ENCODE peak calls at places on chromosomes 12 and 14, in six cellular contexts. H is ovary, N is stomach, D is uterus, A is cardiac muscle cell, M is left ventricle myocardium inferior. G is an unnamed sample.

GRCh38 chr12:80756875-80757274 is 40.2 kb downstream of the MYF5 start:
- DNase-seq in H (no peak), N (no peak), D (no peak), A (peak; percentile 11), M (no peak), G (no peak)

GRCh38 chr14:75543786-75544185 is 21.5 kb downstream of the BATF start:
- DNase-seq in H (no peak), N (no peak), D (no peak), A (no peak), M (no peak), G (no peak)

GRCh38 chr14:69317780-69318179 is 57.8 kb downstream of the GALNT16 start:
- DNase-seq in H (no peak), N (no peak), D (peak; percentile 26), A (no peak), M (no peak), G (no peak)

GRCh38 chr12:132600048-132601032 is 10.0 kb downstream of the LRCOL1 start:
- DNase-seq in H (peak; percentile 84), N (peak; percentile 60), D (peak; percentile 75), A (peak; percentile 79), M (peak; percentile 73), G (peak; percentile 28)

GRCh38 chr14:50544911-50545310 is 12.5 kb upstream of the MAP4K5 start:
- DNase-seq in H (peak; percentile 82), N (peak; percentile 82), D (peak; percentile 21), A (no peak), M (no peak), G (no peak)

GRCh38 chr14:94080606-94081385 is at the start of the genes DDX24 and IFI27L1:
- DNase-seq in H (peak; percentile 99), N (peak; percentile 98), D (peak; percentile 97), A (peak; percentile 96), M (peak; percentile 97), G (peak; percentile 97)

GRCh38 chr12:25935355-25936144 is 22.9 kb upstream of the RASSF8 start:
- DNase-seq in H (no peak), N (no peak), D (no peak), A (peak; percentile 27), M (no peak), G (no peak)

GRCh38 chr14:76827696-76828301 is 1.6 kb downstream of the LRRC74A start:
- DNase-seq in H (peak; percentile 40), N (no peak), D (peak; percentile 36), A (peak; percentile 65), M (peak; percentile 64), G (no peak)

GRCh38 chr14:67562776-67563150 is 29.7 kb downstream of the PLEKHH1 start:
- DNase-seq in H (no peak), N (no peak), D (no peak), A (no peak), M (no peak), G (no peak)

GRCh38 chr12:30792648-30793499 is 38.1 kb upstream of the CAPRIN2 start:
- DNase-seq in H (no peak), N (no peak), D (no peak), A (peak; percentile 63), M (no peak), G (no peak)

GRCh38 chr12:98483621-98484455 is 31.6 kb upstream of the TMPO start:
- DNase-seq in H (no peak), N (no peak), D (no peak), A (peak; percentile 52), M (no peak), G (no peak)

GRCh38 chr14:50082308-50082742 is 34.0 kb downstream of the VCPKMT start:
- DNase-seq in H (no peak), N (no peak), D (no peak), A (no peak), M (no peak), G (peak; percentile 69)

GRCh38 chr12:5333096-5333495 is 98.8 kb upstream of the NTF3 start:
- DNase-seq in H (no peak), N (no peak), D (no peak), A (no peak), M (no peak), G (no peak)

GRCh38 chr12:80580254-80580653 is 127.2 kb upstream of the MYF6 start:
- DNase-seq in H (no peak), N (no peak), D (no peak), A (peak; percentile 77), M (no peak), G (no peak)

GRCh38 chr12:95551913-95552516 is 739 bp upstream of the USP44 start:
- DNase-seq in H (no peak), N (no peak), D (no peak), A (no peak), M (no peak), G (no peak)

GRCh38 chr12:113196996-113197395 is 11.5 kb downstream of the RITA1 start:
- DNase-seq in H (peak; percentile 75), N (peak; percentile 73), D (peak; percentile 73), A (peak; percentile 88), M (peak; percentile 58), G (peak; percentile 58)

GRCh38 chr12:45219621-45220020 is 3.7 kb downstream of the ANO6 start:
- DNase-seq in H (no peak), N (no peak), D (no peak), A (no peak), M (no peak), G (no peak)

GRCh38 chr12:2273288-2273687 is 220.5 kb downstream of the CACNA1C start:
- DNase-seq in H (no peak), N (no peak), D (peak; percentile 63), A (peak; percentile 54), M (no peak), G (no peak)

GRCh38 chr12:129704232-129704830 is 199.5 kb downstream of the TMEM132D start:
- DNase-seq in H (no peak), N (no peak), D (no peak), A (no peak), M (no peak), G (no peak)

GRCh38 chr14:48568252-48568651 is 892.8 kb upstream of the MDGA2 start:
- DNase-seq in H (no peak), N (no peak), D (no peak), A (no peak), M (no peak), G (no peak)

GRCh38 chr14:74826574-74826973 is 49.4 kb downstream of the PROX2 start:
- DNase-seq in H (no peak), N (no peak), D (no peak), A (no peak), M (no peak), G (no peak)

GRCh38 chr12:42846782-42847181 is 257.2 kb upstream of the PRICKLE1 start:
- DNase-seq in H (no peak), N (no peak), D (no peak), A (peak; percentile 60), M (no peak), G (no peak)

GRCh38 chr14:73789996-73790581 is 61.5 kb upstream of the PTGR2 start:
- DNase-seq in H (peak; percentile 76), N (no peak), D (peak; percentile 80), A (peak; percentile 95), M (peak; percentile 63), G (no peak)

GRCh38 chr14:99603965-99604765 is at the start of gene CCDC85C:
- DNase-seq in H (peak; percentile 98), N (peak; percentile 97), D (peak; percentile 96), A (peak; percentile 98), M (peak; percentile 94), G (peak; percentile 95)

GRCh38 chr14:99604766-99605298 is 825 bp upstream of the CCDC85C start:
- DNase-seq in H (peak; percentile 63), N (no peak), D (peak; percentile 35), A (peak; percentile 43), M (no peak), G (peak; percentile 51)

GRCh38 chr14:99603471-99603933 is 505 bp downstream of the CCDC85C start:
- DNase-seq in H (peak; percentile 71), N (no peak), D (peak; percentile 48), A (peak; percentile 42), M (no peak), G (peak; percentile 62)

GRCh38 chr14:99606359-99606758 is 2.4 kb upstream of the CCDC85C start:
- DNase-seq in H (no peak), N (no peak), D (no peak), A (no peak), M (no peak), G (no peak)

GRCh38 chr14:99605299-99605961 is 1.4 kb upstream of the CCDC85C start:
- DNase-seq in H (peak; percentile 72), N (peak; percentile 74), D (peak; percentile 64), A (peak; percentile 62), M (peak; percentile 59), G (peak; percentile 75)
- H3K27ac ChIP-seq in H (peak overlapping the region; percentile 77), N (peak overlapping the region; percentile 91), D (peak overlapping the region; percentile 89), A (peak overlapping the region; percentile 93), M (peak overlapping the region; percentile 93), G (peak overlapping the region; percentile 76)

GRCh38 chr14:105059917-105060565 is 5.2 kb downstream of the GPR132 start:
- DNase-seq in H (no peak), N (no peak), D (no peak), A (no peak), M (no peak), G (no peak)
- H3K4me3 ChIP-seq in H (no peak overlapping the region), N (no peak overlapping the region), D (no peak overlapping the region), A (no peak overlapping the region), M (peak overlapping the region; percentile 51), G (peak overlapping the region; percentile 13)

DNA sequence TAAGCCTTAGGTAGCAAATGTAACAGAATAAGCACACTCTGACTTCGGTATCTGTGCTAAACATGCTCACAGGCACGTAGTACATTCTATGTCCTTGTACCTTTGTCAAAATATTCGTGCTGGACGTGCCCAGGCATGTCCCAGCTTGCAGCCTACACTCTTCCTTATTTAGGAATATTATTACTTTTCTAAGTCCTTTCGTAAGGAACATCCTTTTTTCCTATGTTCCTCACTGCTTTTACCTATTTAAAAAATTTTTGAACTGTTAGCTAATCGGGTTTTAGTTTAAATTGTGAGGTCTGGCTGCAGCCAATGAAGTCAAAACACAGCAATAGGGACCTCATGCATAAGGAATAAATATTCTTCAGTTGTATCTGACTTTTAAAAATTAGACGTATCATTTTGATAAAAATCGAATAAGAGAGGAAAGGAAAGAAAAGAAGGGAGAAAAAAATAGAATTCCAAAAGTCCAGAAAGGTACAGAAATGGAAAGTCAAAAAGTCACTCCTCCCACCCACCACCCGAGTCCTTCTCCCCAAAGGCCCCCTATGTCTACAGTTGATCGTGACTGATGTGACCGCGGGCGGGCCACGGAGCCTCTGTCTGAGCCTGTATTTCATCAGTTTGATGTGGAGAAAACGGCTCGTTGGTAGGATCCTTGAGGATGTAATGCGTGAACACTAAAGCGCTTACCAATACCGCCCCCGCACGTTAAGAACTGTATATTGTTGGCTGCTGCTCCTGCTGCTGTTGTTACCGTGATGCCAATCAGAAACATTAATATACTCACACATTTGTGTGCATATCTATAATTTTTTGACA is 24.4 kb upstream of the UBC start:
- DNase-seq in H (peak; percentile 68), N (peak; percentile 66), D (peak; percentile 66), A (peak; percentile 89), M (peak; percentile 57), G (peak; percentile 81)
- H3K4me1 ChIP-seq in H (peaks cover 3% of the 10 kb centered on the region), N (peaks cover 17% of the 10 kb centered on the region), D (no peaks in the 10 kb centered on the region), A (peaks cover 11% of the 10 kb centered on the region), M (peaks cover 41% of the 10 kb centered on the region), G (peaks cover 31% of the 10 kb centered on the region)

DNA sequence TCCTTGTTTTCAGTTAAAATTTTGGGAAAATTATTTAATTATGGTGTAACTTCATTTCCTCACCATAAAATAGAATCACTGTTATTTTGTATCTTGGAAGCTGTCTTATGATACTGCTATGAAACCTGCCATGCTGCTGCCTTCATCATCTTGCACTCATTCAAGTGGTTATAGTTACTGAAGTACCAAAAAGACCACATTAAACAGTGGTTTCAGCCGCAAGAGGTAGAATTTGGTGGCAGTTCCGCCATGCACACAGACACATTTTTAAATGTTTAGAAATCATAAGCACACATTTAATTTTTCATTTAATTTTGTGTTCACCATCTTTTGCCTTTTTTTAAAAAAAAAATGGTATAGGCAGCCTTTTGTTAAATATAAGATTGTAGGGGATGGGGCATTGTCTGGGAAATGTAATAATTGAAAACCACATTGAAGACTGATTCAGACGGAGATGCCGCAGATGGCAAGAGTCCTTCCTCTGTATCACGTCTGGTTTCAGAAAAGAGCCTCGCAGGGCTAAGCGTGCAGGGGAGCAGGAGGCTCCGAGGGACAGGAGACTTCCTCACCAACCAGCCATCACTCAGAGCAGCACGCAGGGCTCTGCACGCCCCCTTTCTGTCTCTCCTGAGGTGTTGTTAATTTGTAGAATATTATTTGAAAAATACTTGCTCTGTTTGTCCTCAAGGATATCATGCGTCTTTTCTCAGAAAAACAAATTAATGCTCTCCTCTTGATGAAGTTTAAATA is 115.2 kb upstream of the PELI2 start:
- DNase-seq in H (no peak), N (no peak), D (no peak), A (no peak), M (no peak), G (peak; percentile 70)
- H3K27ac ChIP-seq in H (no peak overlapping the region), N (no peak overlapping the region), D (no peak overlapping the region), A (no peak overlapping the region), M (no peak overlapping the region), G (no peak overlapping the region)